ENCODE peak calls at places on chromosome 15, in seven cellular contexts. F, W, Z, X, H, E and V are unnamed samples.

GRCh38 chr15:34365836-34366235 is 1.2 kb downstream of the LPCAT4 start:
- DNase-seq in Z (no peak), H (no peak), X (no peak), F (no peak), E (no peak), W (no peak), V (no peak)

GRCh38 chr15:77094397-77095030 is 23.6 kb upstream of the TSPAN3 start:
- DNase-seq in E (no peak), F (no peak), X (no peak), H (no peak), W (no peak), Z (no peak), V (no peak)

GRCh38 chr15:25596644-25597562 is 158.1 kb upstream of the UBE3A start:
- DNase-seq in F (no peak), X (no peak), E (no peak), H (no peak), W (no peak), Z (no peak), V (no peak)

GRCh38 chr15:87566236-87566635 is 690.3 kb downstream of the NTRK3 start:
- DNase-seq in Z (no peak), E (no peak), W (no peak), X (no peak), F (no peak), H (no peak), V (no peak)

GRCh38 chr15:39720721-39721611 is 61.7 kb downstream of the FSIP1 start:
- DNase-seq in H (no peak), Z (no peak), X (no peak), E (no peak), W (no peak), F (peak), V (peak)

GRCh38 chr15:40746916-40747418 is 8.1 kb downstream of the RMDN3 start:
- DNase-seq in F (no peak), W (no peak), Z (no peak), X (no peak), E (no peak), H (no peak), V (no peak)

GRCh38 chr15:45611305-45611704 is 23.5 kb upstream of the SQOR start:
- DNase-seq in H (no peak), X (no peak), E (no peak), Z (no peak), W (no peak), F (no peak), V (no peak)

GRCh38 chr15:95898746-95899145 is 431.8 kb upstream of the NR2F2 start:
- DNase-seq in X (no peak), Z (no peak), F (no peak), H (no peak), E (no peak), W (no peak), V (no peak)

GRCh38 chr15:27254801-27255200 is 283.8 kb downstream of the GABRG3 start:
- DNase-seq in H (no peak), W (no peak), Z (no peak), E (no peak), X (no peak), F (no peak), V (no peak)

GRCh38 chr15:85591622-85592021 is 203.1 kb downstream of the KLHL25 start:
- DNase-seq in W (no peak), E (no peak), X (no peak), Z (no peak), H (no peak), F (no peak), V (no peak)

GRCh38 chr15:68078365-68078764 is 24.2 kb downstream of the PIAS1 start:
- DNase-seq in E (no peak), Z (no peak), W (no peak), H (no peak), X (no peak), F (no peak), V (no peak)

GRCh38 chr15:38885477-38885952 is 320.9 kb upstream of the RASGRP1 start:
- DNase-seq in X (no peak), E (no peak), Z (no peak), W (no peak), H (no peak), F (no peak), V (no peak)

GRCh38 chr15:71226536-71227455 is 111.5 kb downstream of the THSD4 start:
- DNase-seq in E (no peak), X (no peak), F (no peak), H (no peak), W (no peak), Z (no peak), V (no peak)

GRCh38 chr15:95018888-95019545 is 787.7 kb downstream of the MCTP2 start:
- DNase-seq in H (no peak), F (peak), Z (no peak), X (peak), E (no peak), W (no peak), V (peak)

GRCh38 chr15:100920516-100921135 is 1.5 kb downstream of the LRRK1 start:
- DNase-seq in W (no peak), Z (no peak), X (no peak), F (no peak), H (no peak), E (no peak), V (no peak)

GRCh38 chr15:56741541-56741940 is 8.2 kb upstream of the ZNF280D start:
- DNase-seq in F (no peak), Z (no peak), E (no peak), X (no peak), W (no peak), H (no peak), V (no peak)

GRCh38 chr15:71167445-71168162 is 52.3 kb downstream of the THSD4 start:
- DNase-seq in W (no peak), X (no peak), E (no peak), H (no peak), F (no peak), Z (no peak), V (no peak)

GRCh38 chr15:59366368-59367021 is 6.2 kb downstream of the MYO1E start:
- DNase-seq in X (no peak), W (no peak), Z (no peak), E (no peak), H (no peak), F (no peak), V (no peak)

GRCh38 chr15:34084086-34084485 is 17.6 kb downstream of the EMC7 start:
- DNase-seq in H (no peak), Z (no peak), F (peak), X (no peak), E (no peak), W (no peak), V (no peak)

GRCh38 chr15:100889359-100890058 is 9.9 kb downstream of the ALDH1A3 start:
- DNase-seq in E (no peak), X (no peak), W (peak), Z (peak), F (peak), H (peak), V (peak)

GRCh38 chr15:85398822-85399221 is 18.4 kb downstream of the AKAP13 start:
- DNase-seq in E (no peak), X (no peak), W (no peak), F (no peak), Z (no peak), H (no peak), V (no peak)

GRCh38 chr15:40048155-40048792 is 9.3 kb upstream of the SRP14 start:
- DNase-seq in W (no peak), H (no peak), Z (no peak), E (no peak), F (no peak), X (no peak), V (no peak)

GRCh38 chr15:40439461-40440299 is 1.1 kb upstream of the BAHD1 start:
- DNase-seq in F (no peak), X (no peak), Z (peak), H (peak), W (peak), E (no peak), V (peak)

GRCh38 chr15:75178171-75178937 is 23.3 kb upstream of the C15orf39 start:
- DNase-seq in Z (peak), W (peak), F (no peak), E (peak), X (no peak), H (peak), V (no peak)

GRCh38 chr15:68391084-68391483 is 40.9 kb downstream of the ITGA11 start:
- DNase-seq in H (no peak), Z (peak), E (no peak), F (no peak), W (peak), X (no peak), V (no peak)

GRCh38 chr15:85276921-85277320 is 103.5 kb upstream of the AKAP13 start:
- DNase-seq in X (no peak), Z (no peak), F (no peak), H (no peak), E (no peak), W (no peak), V (no peak)

GRCh38 chr15:74370471-74370870 is 3.0 kb upstream of the CYP11A1 start:
- DNase-seq in W (no peak), Z (no peak), E (no peak), F (no peak), H (no peak), X (no peak), V (no peak)

GRCh38 chr15:77012868-77013267 is 17.9 kb downstream of the PSTPIP1 start:
- DNase-seq in X (no peak), W (no peak), E (no peak), F (no peak), Z (no peak), H (no peak), V (no peak)

GRCh38 chr15:52336530-52336929 is 40.9 kb upstream of the MYO5C start:
- DNase-seq in H (no peak), X (no peak), Z (no peak), E (no peak), F (no peak), W (no peak), V (no peak)

GRCh38 chr15:48721061-48721810 is 75.7 kb upstream of the FBN1 start:
- DNase-seq in X (no peak), H (no peak), E (no peak), F (no peak), Z (no peak), W (no peak), V (no peak)

GRCh38 chr15:62298811-62299210 is 133.7 kb upstream of the C2CD4B start:
- DNase-seq in E (no peak), F (no peak), Z (no peak), H (no peak), W (no peak), X (no peak), V (no peak)

GRCh38 chr15:81968691-81969090 is 77.1 kb downstream of the MEX3B start:
- DNase-seq in W (no peak), F (no peak), E (no peak), Z (no peak), X (no peak), H (no peak), V (no peak)

GRCh38 chr15:36497903-36498302 is 81.5 kb upstream of the CDIN1 start:
- DNase-seq in Z (no peak), E (no peak), F (no peak), H (no peak), X (no peak), W (no peak), V (no peak)

GRCh38 chr15:97501291-97501690 is 459.2 kb upstream of the ARRDC4 start:
- DNase-seq in E (no peak), X (no peak), Z (no peak), F (no peak), H (no peak), W (no peak), V (no peak)
- H3K27ac ChIP-seq in E (no peak), X (no peak), Z (no peak), F (no peak), H (no peak), W (no peak), V (no peak)

DNA sequence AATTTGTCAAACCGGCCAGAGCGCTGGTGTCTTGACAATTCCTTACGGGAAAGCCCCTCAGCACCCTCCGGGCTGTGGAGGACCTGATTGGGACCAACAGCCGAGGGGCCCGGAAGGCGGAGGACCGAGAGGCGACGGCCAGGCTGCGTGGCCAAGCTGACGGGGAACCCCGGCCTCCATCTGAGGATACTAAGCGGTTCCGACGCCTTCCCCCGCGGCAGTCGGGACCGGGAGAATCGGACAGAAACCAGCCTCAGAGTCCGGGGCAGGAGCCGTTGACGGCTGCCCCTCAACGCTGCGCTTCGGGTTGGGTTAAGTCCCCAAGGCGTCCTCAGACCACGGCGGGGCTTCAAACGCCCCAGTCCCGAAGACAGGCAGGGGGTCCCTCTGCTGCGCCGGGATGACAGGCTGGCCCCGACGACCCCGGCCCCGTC is 483 bp downstream of the ALDH1A2 start:
- DNase-seq in Z (peak), E (peak), W (peak), H (peak), X (no peak), F (no peak), V (no peak)
- H3K4me3 ChIP-seq in Z (peak), E (peak), W (peak), H (peak), X (no peak), F (no peak), V (no peak)

GRCh38 chr15:90607361-90607760 is 77.6 kb downstream of the CRTC3 start:
- DNase-seq in E (no peak), Z (no peak), W (no peak), F (no peak), H (no peak), X (no peak), V (no peak)

GRCh38 chr15:90600954-90601353 is 71.2 kb downstream of the CRTC3 start:
- DNase-seq in H (no peak), W (no peak), X (no peak), Z (no peak), E (no peak), F (no peak), V (no peak)

GRCh38 chr15:90599639-90600038 is 69.9 kb downstream of the CRTC3 start:
- DNase-seq in X (no peak), H (no peak), Z (no peak), E (no peak), F (no peak), W (no peak), V (no peak)

GRCh38 chr15:90606641-90607040 is 76.9 kb downstream of the CRTC3 start:
- DNase-seq in F (no peak), E (no peak), W (no peak), H (no peak), Z (no peak), X (no peak), V (no peak)

DNA sequence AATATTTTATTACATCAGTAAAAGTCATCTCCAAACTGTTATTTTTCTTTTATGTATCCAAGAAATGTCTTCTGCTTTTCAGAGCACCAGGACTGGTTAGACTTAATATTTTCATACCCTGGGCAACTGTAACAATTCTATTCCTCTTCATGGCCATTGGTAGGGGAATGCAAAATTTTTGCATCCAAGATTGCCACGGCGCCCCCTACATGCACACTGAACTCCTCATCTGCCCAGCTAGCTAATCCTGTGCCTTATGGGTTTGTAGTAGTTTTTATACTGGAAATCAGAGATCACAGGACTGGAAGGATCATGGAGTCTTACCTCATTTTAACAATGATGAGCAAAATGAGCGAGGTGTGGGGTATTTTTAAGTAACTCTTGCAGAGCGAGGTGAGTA is 74.2 kb downstream of the CRTC3 start:
- DNase-seq in W (no peak), Z (peak), X (no peak), F (no peak), E (peak), H (peak), V (peak)
- TF ChIP-seq CTCF in W (no peak), Z (peak), X (peak), F (peak), E (no peak), H (no peak), V (peak)

GRCh38 chr15:31378363-31378903 is 51.8 kb downstream of the KLF13 start:
- DNase-seq in X (no peak), H (no peak), W (no peak), F (no peak), E (no peak), Z (no peak), V (no peak)

GRCh38 chr15:31377030-31377429 is 50.4 kb downstream of the KLF13 start:
- DNase-seq in F (no peak), Z (peak), W (no peak), H (no peak), E (peak), X (no peak), V (no peak)

GRCh38 chr15:31379042-31379441 is 52.4 kb downstream of the KLF13 start:
- DNase-seq in X (no peak), W (no peak), F (no peak), E (no peak), H (no peak), Z (no peak), V (no peak)

GRCh38 chr15:31381801-31382692 is 55.4 kb downstream of the KLF13 start:
- DNase-seq in F (no peak), X (no peak), E (no peak), Z (peak), W (no peak), H (no peak), V (no peak)

GRCh38 chr15:31379577-31379976 is 52.9 kb downstream of the KLF13 start:
- DNase-seq in X (no peak), F (no peak), Z (no peak), W (no peak), H (no peak), E (no peak), V (no peak)
- H3K27ac ChIP-seq in X (no peak), F (no peak), Z (peak), W (no peak), H (no peak), E (peak), V (no peak)

DNA sequence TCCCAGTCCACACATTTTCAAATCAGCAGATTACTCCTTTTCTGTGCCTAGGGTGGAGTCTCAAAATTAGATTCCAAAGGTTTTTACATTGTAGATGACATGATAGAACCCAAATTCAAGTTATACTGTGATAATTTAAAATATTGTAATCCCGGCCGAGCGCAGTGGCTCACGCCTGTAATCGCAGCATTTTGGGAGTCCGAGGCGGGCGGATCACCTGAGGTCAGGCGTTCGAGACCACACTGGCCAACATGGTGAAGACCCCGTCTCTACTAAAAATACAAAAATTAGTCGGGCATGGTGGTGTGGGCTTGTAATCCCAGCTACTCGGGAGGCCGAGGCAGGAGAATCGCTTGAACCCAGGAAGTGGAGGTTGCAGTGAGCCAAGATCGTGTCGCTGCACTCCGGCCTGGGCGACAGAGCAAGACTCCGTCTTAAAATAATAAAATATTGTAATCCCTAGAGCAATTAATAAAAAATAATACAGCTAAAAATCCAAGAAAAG is 1.2 kb upstream of the CYFIP1 start:
- DNase-seq in H (peak), Z (no peak), E (no peak), W (no peak), X (no peak), F (no peak), V (no peak)
- H3K4me3 ChIP-seq in H (no peak), Z (peak), E (no peak), W (no peak), X (peak), F (peak), V (peak)

GRCh38 chr15:50150851-50151250 is 31.1 kb upstream of the SLC27A2 start:
- DNase-seq in F (no peak), W (no peak), E (no peak), Z (no peak), X (no peak), H (no peak), V (no peak)

GRCh38 chr15:50150349-50150748 is 31.3 kb upstream of the ATP8B4 start:
- DNase-seq in F (no peak), Z (no peak), W (no peak), E (no peak), H (no peak), X (no peak), V (no peak)

GRCh38 chr15:50146661-50147060 is 27.6 kb upstream of the ATP8B4 start:
- DNase-seq in F (no peak), W (no peak), Z (no peak), H (no peak), X (no peak), E (no peak), V (no peak)

GRCh38 chr15:50149090-50149489 is 30.1 kb upstream of the ATP8B4 start:
- DNase-seq in E (no peak), W (no peak), F (no peak), Z (no peak), H (no peak), X (no peak), V (no peak)

DNA sequence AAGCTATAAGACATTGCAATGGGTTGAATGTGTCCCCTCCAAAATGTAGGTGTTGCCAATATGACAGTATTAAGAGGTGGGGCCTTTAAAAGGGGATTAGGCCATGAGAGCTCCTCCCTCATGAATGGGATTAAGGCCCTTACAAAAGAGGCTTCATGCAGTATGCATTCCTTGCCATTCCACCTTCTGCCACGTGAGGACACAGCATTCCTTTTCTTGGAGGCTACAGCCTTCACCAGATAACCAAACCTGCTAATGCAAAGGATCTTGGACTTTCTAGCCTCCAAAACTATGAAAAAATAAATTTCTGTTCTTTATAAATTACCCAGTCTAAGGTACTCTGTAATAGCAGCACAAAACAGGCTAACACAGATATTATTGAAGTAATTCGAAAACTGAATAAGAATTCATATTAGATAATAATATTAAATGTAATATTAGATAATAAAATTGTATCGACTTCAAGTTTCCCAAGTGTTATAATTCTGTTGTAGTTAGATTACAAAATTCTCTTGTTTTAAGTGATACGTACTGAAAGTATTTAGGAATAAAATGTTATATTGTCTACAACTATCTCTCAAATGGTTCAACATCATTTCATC is 29.4 kb upstream of the ATP8B4 start:
- DNase-seq in E (no peak), H (peak), F (peak), Z (no peak), X (peak), W (no peak), V (peak)
- TF ChIP-seq CTCF in E (no peak), H (peak), F (peak), Z (peak), X (peak), W (no peak), V (peak)

GRCh38 chr15:63372753-63373152 is 8.9 kb downstream of the CA12 start:
- DNase-seq in Z (no peak), F (no peak), X (no peak), H (no peak), W (no peak), E (no peak), V (no peak)
- H3K27ac ChIP-seq in Z (no peak), F (peak), X (no peak), H (no peak), W (no peak), E (no peak), V (peak)

GRCh38 chr15:66654718-66655375 is 47.2 kb upstream of the SMAD6 start:
- DNase-seq in Z (no peak), E (peak), F (no peak), W (peak), X (no peak), H (no peak), V (no peak)
- H3K4me3 ChIP-seq in Z (peak), E (peak), F (no peak), W (peak), X (no peak), H (no peak), V (peak)